ENCODE peak calls at places on chromosomes 7 and 10, in four cellular contexts. C is K562, P is GM12878, D is HL-60. R is an unnamed sample.

GRCh38 chr7:115906690-115907089 is 123.9 kb downstream of the TFEC start:
- DNase-seq in C (no peak), P (no peak), D (no peak), R (no peak)

GRCh38 chr10:75276029-75276872 is 40.5 kb upstream of the COMTD1 start:
- DNase-seq in C (peak), P (no peak), D (no peak), R (no peak)

GRCh38 chr10:49781247-49781646 is 19.1 kb upstream of the OGDHL start:
- DNase-seq in C (no peak), P (no peak), D (no peak), R (no peak)

GRCh38 chr10:86900955-86901354 is 56.5 kb downstream of the MMRN2 start:
- DNase-seq in C (no peak), P (no peak), D (no peak), R (no peak)

GRCh38 chr7:120190566-120190965 is 82.4 kb upstream of the KCND2 start:
- DNase-seq in C (no peak), P (no peak), D (no peak), R (no peak)

GRCh38 chr7:27917774-27918314 is 177.9 kb downstream of the TAX1BP1 start:
- DNase-seq in C (no peak), P (no peak), D (no peak), R (no peak)

GRCh38 chr7:269721-270120 is 20.2 kb upstream of the FOXL3 start:
- DNase-seq in C (no peak), P (no peak), D (no peak), R (no peak)

GRCh38 chr10:133135116-133135465 is 24.9 kb upstream of the KNDC1 start:
- DNase-seq in C (no peak), P (no peak), D (no peak), R (no peak)

GRCh38 chr10:133196936-133197758 is 32.9 kb upstream of the UTF1 start:
- DNase-seq in C (no peak), P (no peak), D (no peak), R (no peak)

GRCh38 chr10:99708428-99709010 is 23.4 kb downstream of the COX15 start:
- DNase-seq in C (no peak), P (no peak), D (no peak), R (no peak)

GRCh38 chr10:131014271-131014670 is 297.2 kb downstream of the TCERG1L start:
- DNase-seq in C (no peak), P (no peak), D (no peak), R (no peak)
- TF ChIP-seq SPI1 in C (no peak), P (no peak), D (no peak), R (no peak)

DNA sequence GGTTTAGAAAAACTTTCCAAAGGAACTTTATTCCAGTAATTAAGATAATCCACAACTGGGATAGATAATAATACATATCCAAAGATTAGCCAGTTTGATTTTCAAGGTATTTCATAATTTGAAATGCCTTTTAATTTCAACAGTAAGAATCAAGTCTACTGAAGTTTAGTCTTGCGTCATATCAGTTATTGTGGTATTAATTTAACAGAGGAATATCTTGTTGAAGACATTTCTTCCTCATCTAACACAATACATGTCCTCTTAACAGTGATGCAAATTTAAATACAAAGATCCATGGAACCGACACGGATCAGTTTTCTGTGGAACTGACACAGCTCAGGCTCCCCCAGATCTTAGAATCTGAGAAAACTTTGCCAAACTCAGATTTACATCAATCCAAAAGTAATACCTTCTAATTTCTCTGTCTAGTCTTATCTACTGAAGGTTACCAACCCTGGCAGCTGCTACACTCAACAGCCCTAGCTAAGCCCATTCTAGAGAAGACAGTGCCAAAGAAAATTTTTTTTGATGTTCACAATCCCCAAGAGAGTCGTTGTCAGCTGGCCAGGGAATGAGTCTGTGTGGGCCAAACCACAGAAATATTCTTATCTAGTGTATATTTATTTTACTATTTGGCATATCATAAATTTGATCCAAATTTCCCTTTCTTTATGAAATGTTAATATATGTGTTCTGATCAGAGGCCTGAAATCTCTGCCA is 365.2 kb upstream of the MEOX2 start:
- DNase-seq in C (no peak), P (no peak), D (no peak), R (no peak)
- TF ChIP-seq SPI1 in C (no peak), P (no peak), D (no peak), R (no peak)

DNA sequence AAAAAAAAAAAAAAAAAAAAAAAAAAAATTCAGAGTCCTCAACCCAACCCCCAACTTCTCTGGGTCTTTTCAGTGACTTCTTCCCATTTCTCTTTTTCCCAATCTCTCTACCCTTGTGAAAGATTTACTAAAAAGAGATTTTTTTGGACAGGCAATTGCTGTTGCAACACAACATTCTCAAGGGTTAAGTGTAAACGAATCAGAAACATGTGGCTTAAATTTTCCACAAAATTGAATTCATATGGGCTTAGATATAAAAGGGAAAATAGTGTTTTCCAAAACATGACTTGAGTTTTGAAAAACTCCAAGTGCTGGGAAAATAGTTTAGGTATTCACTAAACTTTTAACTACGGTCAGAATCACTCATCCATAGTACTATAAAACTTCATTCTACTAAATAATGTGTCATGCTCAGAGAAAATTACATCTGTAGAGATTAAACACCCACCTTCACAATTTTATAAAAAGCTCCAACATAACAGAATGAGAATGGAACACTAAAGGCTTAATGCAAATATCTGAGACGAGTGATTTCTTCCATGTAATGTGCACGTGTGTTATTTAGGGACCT is 643.1 kb downstream of the PARD3 start:
- DNase-seq in C (no peak), P (no peak), D (no peak), R (no peak)
- TF ChIP-seq SPI1 in C (no peak), P (no peak), D (no peak), R (no peak)

DNA sequence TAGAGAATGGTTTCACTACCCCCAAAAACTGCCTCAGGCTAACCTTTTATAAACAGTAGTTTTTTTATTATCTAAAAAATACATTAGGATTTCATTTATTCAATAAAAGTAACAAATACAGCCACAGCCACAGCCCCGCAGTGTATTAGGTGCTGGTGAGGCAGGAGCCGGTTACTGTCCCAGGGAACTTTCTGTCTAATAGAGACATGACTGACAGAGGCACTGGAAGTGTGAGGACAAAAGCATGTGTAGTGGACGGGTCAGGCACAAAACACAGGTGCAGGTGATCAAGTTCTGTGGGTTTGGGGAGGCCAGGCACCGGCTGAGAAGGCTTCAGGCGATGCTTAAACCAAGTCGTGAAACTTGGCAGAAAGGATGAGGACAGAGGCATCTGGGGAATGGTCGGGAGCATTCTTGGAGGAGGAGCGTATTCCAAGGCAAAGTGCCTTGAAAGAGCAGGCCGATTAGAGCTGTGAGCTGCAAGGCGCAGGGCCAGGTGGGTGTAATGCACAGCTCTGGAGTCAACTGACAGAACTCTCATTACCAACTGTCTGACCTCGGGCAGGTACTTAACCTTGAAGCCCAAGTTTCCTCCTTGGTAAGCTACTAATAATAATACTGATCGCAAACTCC is 138.2 kb downstream of the USP6NL start:
- DNase-seq in C (no peak), P (no peak), D (no peak), R (no peak)
- TF ChIP-seq SPI1 in C (no peak), P (no peak), D (no peak), R (no peak)

DNA sequence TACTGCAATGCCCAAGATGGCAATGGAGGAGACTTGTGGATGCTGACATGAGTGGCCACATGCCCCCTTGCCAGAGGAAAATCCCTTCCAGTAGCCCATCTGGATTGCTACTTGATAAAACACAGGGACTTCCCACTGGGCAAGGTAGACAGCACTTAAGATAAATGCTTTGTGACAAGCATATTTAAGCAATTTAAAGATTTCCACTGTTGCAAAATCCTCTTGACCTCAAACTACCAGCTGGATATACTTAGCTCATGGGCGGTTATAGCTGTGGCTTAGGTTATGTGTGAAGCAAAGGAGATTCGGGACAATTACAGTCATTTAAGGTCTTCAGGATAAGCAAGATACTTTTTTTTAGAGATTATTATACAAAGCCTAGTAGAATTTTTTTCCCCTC is 238.1 kb downstream of the BMPER start:
- DNase-seq in C (no peak), P (no peak), D (peak), R (no peak)
- TF ChIP-seq SPI1 in C (no peak), P (no peak), D (no peak), R (no peak)

GRCh38 chr10:4296165-4296564 is 511.2 kb upstream of the KLF6 start:
- DNase-seq in C (no peak), P (no peak), D (no peak), R (no peak)

GRCh38 chr10:4294271-4294670 is 509.3 kb upstream of the KLF6 start:
- DNase-seq in C (no peak), P (no peak), D (no peak), R (no peak)

GRCh38 chr10:4291995-4292394 is 507.0 kb upstream of the KLF6 start:
- DNase-seq in C (no peak), P (no peak), D (no peak), R (no peak)

DNA sequence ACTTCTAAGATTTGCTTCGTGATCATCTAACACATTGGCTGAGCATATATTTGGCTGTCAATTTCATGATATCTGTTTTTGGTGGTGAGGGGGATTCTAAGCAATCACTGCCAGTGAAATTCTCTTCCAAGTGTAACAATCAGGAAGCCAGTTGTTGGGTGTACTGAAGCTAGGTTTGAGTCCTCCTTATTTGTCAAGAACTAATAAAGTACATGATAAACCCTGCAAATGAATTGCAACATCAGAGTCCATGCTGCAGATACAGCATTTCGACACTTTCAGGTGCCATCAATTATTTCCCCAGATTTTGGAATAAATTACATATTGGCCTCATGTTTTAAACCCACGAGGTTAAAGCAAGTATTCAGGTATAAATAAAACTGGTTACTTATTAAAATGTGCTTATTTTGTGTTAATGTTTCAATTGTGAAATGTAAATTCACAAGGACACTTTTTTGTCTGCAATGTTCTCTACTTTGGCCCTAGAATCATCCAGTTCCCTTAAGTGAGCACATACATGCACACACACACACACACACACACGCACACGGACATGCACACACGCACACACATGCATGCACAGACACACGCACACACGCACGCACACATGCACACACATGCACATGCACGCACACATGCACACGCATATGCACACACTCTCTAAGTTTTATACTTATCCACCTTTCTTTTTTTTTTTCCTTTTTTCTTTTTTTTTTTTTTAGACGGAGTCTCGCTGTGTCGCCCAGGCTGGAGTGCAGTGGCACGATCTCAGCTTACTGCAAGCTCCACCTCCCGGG is 510.2 kb upstream of the KLF6 start:
- DNase-seq in C (no peak), P (no peak), D (no peak), R (no peak)
- TF ChIP-seq SPI1 in C (no peak), P (no peak), D (no peak), R (no peak)

GRCh38 chr7:33872870-33873269 is 32.5 kb upstream of the BMPER start:
- DNase-seq in C (no peak), P (no peak), D (no peak), R (no peak)

GRCh38 chr7:33876600-33877274 is 28.6 kb upstream of the BMPER start:
- DNase-seq in C (no peak), P (no peak), D (no peak), R (no peak)

GRCh38 chr7:33873518-33873917 is 31.8 kb upstream of the BMPER start:
- DNase-seq in C (no peak), P (no peak), D (no peak), R (no peak)

GRCh38 chr7:33874943-33875342 is 30.4 kb upstream of the BMPER start:
- DNase-seq in C (no peak), P (no peak), D (no peak), R (no peak)

DNA sequence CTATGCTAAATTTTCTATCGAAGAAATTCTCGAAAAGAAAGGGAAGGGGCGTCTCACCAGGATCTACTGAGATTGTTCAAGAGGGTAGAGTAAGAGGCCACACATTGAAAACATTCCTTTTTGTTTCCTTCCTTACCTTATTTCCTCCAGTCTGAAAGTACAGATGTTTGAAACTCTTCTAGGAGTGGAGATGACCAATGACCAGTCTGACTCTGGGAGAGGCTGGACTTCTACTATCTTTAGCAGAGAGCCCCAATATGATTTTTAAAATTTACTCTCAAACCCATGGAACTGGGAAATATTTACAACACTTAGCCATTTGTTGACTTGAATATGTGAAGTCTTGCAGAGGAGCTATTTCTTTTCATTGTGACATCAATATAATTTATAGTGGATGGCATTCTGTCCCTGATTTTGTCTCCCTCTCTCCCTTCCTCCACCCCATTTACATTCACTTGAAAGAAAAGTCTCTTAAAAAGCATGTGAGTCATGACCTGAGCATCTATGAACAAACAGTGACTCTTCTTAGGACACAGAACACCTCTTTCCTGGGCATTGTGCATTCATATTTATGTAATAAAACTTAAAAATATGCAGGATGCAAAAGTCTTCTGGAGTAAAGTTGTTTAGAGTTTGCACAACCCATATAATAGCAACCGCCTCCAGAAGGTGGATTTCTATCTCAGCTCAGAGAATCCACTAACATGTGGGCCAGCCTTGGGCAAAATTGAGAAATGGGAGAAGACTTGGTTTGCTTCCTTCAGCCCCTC is 31.2 kb upstream of the BMPER start:
- DNase-seq in C (no peak), P (no peak), D (no peak), R (no peak)
- TF ChIP-seq SPI1 in C (no peak), P (no peak), D (no peak), R (no peak)

DNA sequence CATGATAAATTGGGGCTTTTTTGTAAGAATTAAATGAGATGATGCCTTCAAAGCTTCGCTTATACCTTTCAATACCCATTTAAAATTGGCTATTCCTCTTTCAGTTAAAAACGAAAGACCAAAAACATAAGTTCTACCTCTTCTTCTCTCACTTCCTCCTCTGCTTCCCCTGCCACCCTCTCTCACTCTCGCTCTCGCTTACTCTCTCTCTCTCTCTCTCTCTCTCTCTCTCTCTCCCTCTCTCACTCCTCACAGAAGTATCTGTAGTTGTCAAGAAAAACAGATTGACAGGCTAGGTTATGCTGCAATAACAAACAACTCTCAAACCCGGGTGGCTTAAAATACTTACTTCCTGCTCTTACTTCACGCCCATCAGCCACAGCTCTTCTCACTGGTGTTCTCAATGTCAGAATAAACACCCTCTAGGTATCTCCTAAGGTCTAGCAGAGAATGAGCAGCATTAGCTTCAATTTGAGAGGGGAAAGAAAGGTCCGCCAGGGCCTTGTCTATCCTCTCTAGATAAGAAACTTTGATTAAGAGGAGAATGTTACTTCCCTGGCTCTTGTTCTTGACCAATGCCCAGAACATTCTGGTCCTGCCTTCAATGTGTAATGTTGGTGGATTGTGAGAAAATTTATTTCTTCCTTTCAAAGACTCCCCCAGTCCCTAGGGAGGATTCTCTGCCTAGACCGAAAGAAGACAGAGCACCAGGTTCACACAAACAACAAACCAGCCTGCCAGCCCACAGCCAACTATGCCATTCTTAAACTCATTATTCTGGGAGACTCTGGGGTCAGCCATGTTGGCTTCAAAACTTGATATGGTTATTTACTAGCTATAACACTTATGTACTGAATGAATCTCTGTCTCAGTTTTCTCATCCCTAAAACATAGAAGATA is 1028.7 kb downstream of the XPNPEP1 start:
- DNase-seq in C (no peak), P (peak), D (no peak), R (no peak)
- TF ChIP-seq SPI1 in C (no peak), P (peak), D (no peak), R (peak)

GRCh38 chr10:53123311-53123710 is 350.7 kb upstream of the MBL2 start:
- DNase-seq in C (no peak), P (no peak), D (no peak), R (no peak)
- TF ChIP-seq SPI1 in C (no peak), P (no peak), D (no peak), R (no peak)